ENCODE peak calls at places on chromosomes 16 and 17, in five cellular contexts. One of them, this sample, is unnamed.
A peak's percentile ranks its signal among the peaks of the same experiment; 100 is the strongest.

GRCh38 chr17:253091-253846 is 71.8 kb upstream of the DOC2B start:
- DNase-seq in CD8-positive, alpha-beta T cell: no peak
- DNase-seq in A549: no peak
- DNase-seq in cardiac muscle cell: no peak
- DNase-seq in fibroblast of lung: no peak
- DNase-seq in this sample: no peak

GRCh38 chr16:24833352-24833751 is 12.4 kb upstream of the SLC5A11 start:
- DNase-seq in CD8-positive, alpha-beta T cell: no peak
- DNase-seq in A549: no peak
- DNase-seq in cardiac muscle cell: no peak
- DNase-seq in fibroblast of lung: no peak
- DNase-seq in this sample: no peak

GRCh38 chr16:3012828-3013420 is at the start of gene CLDN9:
- DNase-seq in CD8-positive, alpha-beta T cell: no peak
- DNase-seq in A549: no peak
- DNase-seq in cardiac muscle cell: peak; percentile 48
- DNase-seq in fibroblast of lung: no peak
- DNase-seq in this sample: no peak

GRCh38 chr17:50420419-50421112 is 5.5 kb upstream of the ACSF2 start:
- DNase-seq in CD8-positive, alpha-beta T cell: no peak
- DNase-seq in A549: no peak
- DNase-seq in cardiac muscle cell: no peak
- DNase-seq in fibroblast of lung: no peak
- DNase-seq in this sample: peak; percentile 68

GRCh38 chr17:17723354-17724261 is 42.4 kb downstream of the RAI1 start:
- DNase-seq in CD8-positive, alpha-beta T cell: peak; percentile 40
- DNase-seq in A549: no peak
- DNase-seq in cardiac muscle cell: peak; percentile 83
- DNase-seq in fibroblast of lung: peak; percentile 81
- DNase-seq in this sample: peak; percentile 72

GRCh38 chr17:37137906-37138413 is 189.2 kb downstream of the AATF start:
- DNase-seq in CD8-positive, alpha-beta T cell: no peak
- DNase-seq in A549: no peak
- DNase-seq in cardiac muscle cell: no peak
- DNase-seq in fibroblast of lung: no peak
- DNase-seq in this sample: no peak

GRCh38 chr17:45748911-45749310 is 35.2 kb upstream of the CRHR1 start:
- DNase-seq in CD8-positive, alpha-beta T cell: no peak
- DNase-seq in A549: no peak
- DNase-seq in cardiac muscle cell: no peak
- DNase-seq in fibroblast of lung: no peak
- DNase-seq in this sample: no peak

GRCh38 chr16:56068314-56068713 is 123.0 kb upstream of the GNAO1 start:
- DNase-seq in CD8-positive, alpha-beta T cell: no peak
- DNase-seq in A549: no peak
- DNase-seq in cardiac muscle cell: no peak
- DNase-seq in fibroblast of lung: no peak
- DNase-seq in this sample: no peak

GRCh38 chr16:50679266-50679665 is 1.8 kb downstream of the SNX20 start:
- DNase-seq in CD8-positive, alpha-beta T cell: no peak
- DNase-seq in A549: no peak
- DNase-seq in cardiac muscle cell: peak; percentile 15
- DNase-seq in fibroblast of lung: no peak
- DNase-seq in this sample: no peak

GRCh38 chr16:50680907-50681885 is at the start of gene SNX20:
- DNase-seq in CD8-positive, alpha-beta T cell: peak; percentile 66
- DNase-seq in A549: no peak
- DNase-seq in cardiac muscle cell: no peak
- DNase-seq in fibroblast of lung: no peak
- DNase-seq in this sample: no peak

GRCh38 chr16:50677351-50677750 is 3.8 kb downstream of the SNX20 start:
- DNase-seq in CD8-positive, alpha-beta T cell: no peak
- DNase-seq in A549: no peak
- DNase-seq in cardiac muscle cell: no peak
- DNase-seq in fibroblast of lung: no peak
- DNase-seq in this sample: no peak

GRCh38 chr16:50680556-50680893 is 587 bp downstream of the SNX20 start:
- DNase-seq in CD8-positive, alpha-beta T cell: no peak
- DNase-seq in A549: no peak
- DNase-seq in cardiac muscle cell: no peak
- DNase-seq in fibroblast of lung: no peak
- DNase-seq in this sample: no peak

DNA sequence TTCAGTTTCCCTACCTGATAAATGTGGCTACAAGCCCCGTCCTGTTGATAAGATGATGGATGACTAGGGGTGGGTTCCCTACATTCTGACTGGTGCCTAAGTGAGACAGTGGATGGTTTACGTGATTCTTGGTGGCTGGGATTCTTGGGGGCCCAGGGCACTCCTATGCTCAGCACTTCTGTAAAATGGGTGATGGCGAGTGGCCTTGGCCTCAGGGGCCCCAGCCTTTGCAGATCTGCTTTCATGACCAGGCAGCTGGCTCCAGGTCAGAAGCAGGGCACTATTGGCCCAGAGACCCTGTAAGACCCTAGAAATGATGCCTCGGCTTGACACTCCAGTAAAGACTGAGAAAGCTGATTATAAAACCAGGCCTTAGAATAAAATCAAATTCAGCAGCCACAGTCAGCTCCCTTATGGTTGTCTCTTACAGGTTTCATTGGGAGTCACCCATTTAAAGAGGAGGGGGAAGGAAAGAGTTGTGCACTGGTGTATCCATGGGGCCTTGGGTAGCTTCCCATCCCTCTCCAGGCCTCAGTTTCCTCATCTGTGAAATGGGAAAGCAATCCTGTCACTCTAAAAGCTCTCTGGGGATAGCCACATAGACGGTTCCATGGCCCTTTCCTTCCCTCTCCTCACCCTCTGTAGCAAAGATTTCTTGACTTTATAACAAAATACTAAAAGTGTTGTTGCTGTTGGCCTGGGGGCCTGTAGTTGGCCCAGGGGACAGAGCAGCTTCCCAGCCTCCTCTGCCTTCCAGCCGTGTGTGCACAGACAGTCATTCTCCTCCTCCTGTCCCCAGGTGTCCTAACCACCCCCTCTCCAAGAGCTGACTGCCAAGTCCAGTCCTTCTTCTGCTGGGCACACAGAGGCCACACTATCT is 1.2 kb downstream of the SNX20 start:
- DNase-seq in CD8-positive, alpha-beta T cell: no peak
- DNase-seq in A549: no peak
- DNase-seq in cardiac muscle cell: no peak
- DNase-seq in fibroblast of lung: no peak
- DNase-seq in this sample: no peak
- H3K4me3 ChIP-seq in CD8-positive, alpha-beta T cell: peak overlapping the region; percentile 65
- H3K4me3 ChIP-seq in A549: no peak overlapping the region
- H3K4me3 ChIP-seq in cardiac muscle cell: no peak overlapping the region
- H3K4me3 ChIP-seq in fibroblast of lung: no peak overlapping the region
- H3K4me3 ChIP-seq in this sample: no peak overlapping the region

GRCh38 chr16:85363881-85364280 is 249.2 kb upstream of the GSE1 start:
- DNase-seq in CD8-positive, alpha-beta T cell: no peak
- DNase-seq in A549: no peak
- DNase-seq in cardiac muscle cell: no peak
- DNase-seq in fibroblast of lung: peak; percentile 95
- DNase-seq in this sample: peak; percentile 55

GRCh38 chr16:85365120-85365519 is 248.0 kb upstream of the GSE1 start:
- DNase-seq in CD8-positive, alpha-beta T cell: no peak
- DNase-seq in A549: no peak
- DNase-seq in cardiac muscle cell: no peak
- DNase-seq in fibroblast of lung: no peak
- DNase-seq in this sample: no peak

GRCh38 chr16:85364323-85365040 is 248.6 kb upstream of the GSE1 start:
- DNase-seq in CD8-positive, alpha-beta T cell: no peak
- DNase-seq in A549: no peak
- DNase-seq in cardiac muscle cell: no peak
- DNase-seq in fibroblast of lung: no peak
- DNase-seq in this sample: no peak

GRCh38 chr16:85362443-85362842 is 250.2 kb upstream of the CIBAR2 start:
- DNase-seq in CD8-positive, alpha-beta T cell: no peak
- DNase-seq in A549: no peak
- DNase-seq in cardiac muscle cell: no peak
- DNase-seq in fibroblast of lung: no peak
- DNase-seq in this sample: no peak

GRCh38 chr16:85363427-85363826 is 249.7 kb upstream of the GSE1 start:
- DNase-seq in CD8-positive, alpha-beta T cell: no peak
- DNase-seq in A549: no peak
- DNase-seq in cardiac muscle cell: no peak
- DNase-seq in fibroblast of lung: no peak
- DNase-seq in this sample: no peak
- TF ChIP-seq CTCF in CD8-positive, alpha-beta T cell: no peak
- TF ChIP-seq CTCF in A549: no peak
- TF ChIP-seq CTCF in cardiac muscle cell: peak; percentile 2
- TF ChIP-seq CTCF in fibroblast of lung: no peak
- TF ChIP-seq CTCF in this sample: no peak

GRCh38 chr17:81480140-81480917 is 32.3 kb downstream of the ACTG1 start:
- DNase-seq in CD8-positive, alpha-beta T cell: no peak
- DNase-seq in A549: no peak
- DNase-seq in cardiac muscle cell: no peak
- DNase-seq in fibroblast of lung: peak; percentile 63
- DNase-seq in this sample: peak; percentile 70
- H3K4me3 ChIP-seq in CD8-positive, alpha-beta T cell: no peak overlapping the region
- H3K4me3 ChIP-seq in A549: no peak overlapping the region
- H3K4me3 ChIP-seq in cardiac muscle cell: no peak overlapping the region
- H3K4me3 ChIP-seq in fibroblast of lung: no peak overlapping the region
- H3K4me3 ChIP-seq in this sample: no peak overlapping the region

DNA sequence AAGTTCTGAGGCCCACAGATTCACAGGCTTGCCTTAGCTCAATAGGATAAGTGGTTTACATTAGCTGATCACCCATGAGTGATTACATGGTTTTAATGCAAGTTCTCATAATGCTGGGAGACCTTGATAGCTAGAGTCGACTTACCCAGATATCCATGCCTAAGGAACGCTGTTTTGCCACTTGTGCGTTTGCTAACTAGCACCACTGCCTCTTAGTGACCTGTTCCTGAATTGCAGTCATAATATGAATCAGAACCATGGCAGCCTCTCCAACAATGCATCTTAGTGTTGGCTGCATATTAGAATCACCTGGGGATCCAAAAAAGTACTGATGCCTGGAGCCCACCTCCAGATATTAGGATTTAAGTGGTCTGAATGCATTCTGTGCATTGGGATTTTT is 251.1 kb upstream of the CDH5 start:
- DNase-seq in CD8-positive, alpha-beta T cell: no peak
- DNase-seq in A549: no peak
- DNase-seq in cardiac muscle cell: no peak
- DNase-seq in fibroblast of lung: no peak
- DNase-seq in this sample: no peak
- TF ChIP-seq CTCF in CD8-positive, alpha-beta T cell: no peak
- TF ChIP-seq CTCF in A549: no peak
- TF ChIP-seq CTCF in cardiac muscle cell: no peak
- TF ChIP-seq CTCF in fibroblast of lung: no peak
- TF ChIP-seq CTCF in this sample: no peak

DNA sequence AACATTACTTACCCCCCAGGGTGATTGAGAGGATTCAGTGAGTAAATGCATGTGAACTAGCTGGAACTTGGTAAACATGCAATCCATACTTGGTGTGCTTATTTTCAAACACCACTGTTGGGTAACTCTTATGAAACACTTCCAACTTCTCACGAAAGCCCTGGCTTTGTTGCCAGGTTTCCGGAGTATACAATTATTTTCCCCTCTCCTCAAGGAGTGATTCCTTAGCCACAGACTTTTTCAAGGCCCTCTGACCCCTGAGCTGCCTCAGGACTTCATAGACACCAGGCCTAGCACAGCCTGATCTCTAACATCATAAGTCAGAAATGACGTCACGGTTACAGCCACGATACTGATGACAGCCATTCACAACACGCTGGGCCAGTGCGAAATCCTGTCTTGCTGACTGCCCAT is 27.6 kb downstream of the HSD17B2 start:
- DNase-seq in CD8-positive, alpha-beta T cell: no peak
- DNase-seq in A549: no peak
- DNase-seq in cardiac muscle cell: no peak
- DNase-seq in fibroblast of lung: peak; percentile 87
- DNase-seq in this sample: peak; percentile 95
- H3K4me3 ChIP-seq in CD8-positive, alpha-beta T cell: no peak overlapping the region
- H3K4me3 ChIP-seq in A549: no peak overlapping the region
- H3K4me3 ChIP-seq in cardiac muscle cell: no peak overlapping the region
- H3K4me3 ChIP-seq in fibroblast of lung: no peak overlapping the region
- H3K4me3 ChIP-seq in this sample: no peak overlapping the region

DNA sequence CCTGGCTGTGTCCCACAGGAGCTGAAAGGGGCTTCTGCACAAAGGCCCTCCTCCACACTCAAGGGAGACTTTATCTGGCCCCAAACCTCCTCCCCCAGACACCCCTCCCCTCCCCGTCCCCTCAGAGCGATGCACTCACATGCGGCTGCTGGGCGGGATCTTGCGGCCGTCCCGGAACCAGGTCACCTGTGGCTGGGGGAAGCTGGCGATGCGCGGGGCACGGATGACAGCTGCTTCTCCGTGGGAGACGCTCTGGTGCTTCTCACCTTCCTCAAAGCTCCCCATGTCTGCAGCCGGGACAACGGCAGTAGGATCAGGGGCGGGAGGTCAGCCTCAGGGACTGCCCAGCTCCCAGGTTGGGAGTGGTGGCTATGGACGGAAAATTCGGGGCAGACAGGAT is 144.0 kb upstream of the CDC42EP4 start:
- DNase-seq in CD8-positive, alpha-beta T cell: no peak
- DNase-seq in A549: no peak
- DNase-seq in cardiac muscle cell: no peak
- DNase-seq in fibroblast of lung: no peak
- DNase-seq in this sample: no peak
- TF ChIP-seq CTCF in CD8-positive, alpha-beta T cell: no peak
- TF ChIP-seq CTCF in A549: no peak
- TF ChIP-seq CTCF in cardiac muscle cell: no peak
- TF ChIP-seq CTCF in fibroblast of lung: no peak
- TF ChIP-seq CTCF in this sample: no peak

DNA sequence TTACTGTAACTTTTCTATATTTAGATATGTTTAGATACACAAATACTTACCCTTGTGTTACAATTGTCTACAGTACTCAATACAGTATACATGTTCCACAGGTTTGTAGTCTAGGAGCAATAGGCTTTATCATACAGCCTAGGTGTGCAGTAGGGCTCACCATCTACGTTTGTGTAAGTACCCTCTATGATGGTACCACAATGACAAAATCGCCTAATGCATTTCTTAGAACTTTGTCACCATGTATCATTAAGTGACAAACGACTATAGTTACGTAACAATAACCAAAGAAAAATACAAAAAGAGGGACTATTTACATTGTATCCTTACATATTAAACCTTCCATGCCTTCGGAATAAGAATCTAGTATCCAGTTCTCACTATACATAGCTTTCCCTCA is 8.0 kb downstream of the STAT5B start:
- DNase-seq in CD8-positive, alpha-beta T cell: no peak
- DNase-seq in A549: no peak
- DNase-seq in cardiac muscle cell: no peak
- DNase-seq in fibroblast of lung: no peak
- DNase-seq in this sample: no peak
- H3K4me3 ChIP-seq in CD8-positive, alpha-beta T cell: no peak overlapping the region
- H3K4me3 ChIP-seq in A549: no peak overlapping the region
- H3K4me3 ChIP-seq in cardiac muscle cell: no peak overlapping the region
- H3K4me3 ChIP-seq in fibroblast of lung: no peak overlapping the region
- H3K4me3 ChIP-seq in this sample: no peak overlapping the region

DNA sequence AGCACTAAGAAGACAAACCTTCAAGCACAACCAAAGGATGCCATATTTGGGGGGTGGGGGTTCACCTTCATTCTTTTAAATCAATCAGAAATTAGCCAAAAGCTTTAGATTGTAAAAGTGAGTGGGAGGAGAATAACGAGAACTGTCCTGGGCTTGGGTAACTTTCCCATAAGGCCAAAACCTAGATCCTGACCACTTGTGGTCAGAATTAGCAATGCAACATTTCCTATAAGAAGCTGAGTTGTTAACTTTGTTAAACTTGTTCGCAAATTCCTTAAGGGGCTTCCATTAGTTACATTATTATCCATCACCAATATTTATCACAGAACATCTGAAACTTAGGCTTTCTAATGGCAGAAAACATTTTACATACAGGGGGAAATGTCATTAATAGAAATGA is 25.1 kb downstream of the STAT5B start:
- DNase-seq in CD8-positive, alpha-beta T cell: no peak
- DNase-seq in A549: peak; percentile 62
- DNase-seq in cardiac muscle cell: no peak
- DNase-seq in fibroblast of lung: peak; percentile 48
- DNase-seq in this sample: no peak
- TF ChIP-seq CTCF in CD8-positive, alpha-beta T cell: no peak
- TF ChIP-seq CTCF in A549: peak; percentile 46
- TF ChIP-seq CTCF in cardiac muscle cell: peak; percentile 64
- TF ChIP-seq CTCF in fibroblast of lung: peak; percentile 40
- TF ChIP-seq CTCF in this sample: peak; percentile 34

This sample was measured in AG10803.